ENCODE peak calls at places on chromosome 1, in nine cellular contexts. One of them, this sample, is unnamed.

GRCh38 chr1:246329900-246330299 is 177.2 kb downstream of the SMYD3 start:
- DNase-seq in astrocyte: no peak
- DNase-seq in frontal cortex: no peak
- DNase-seq in anterior cingulate cortex: no peak
- DNase-seq in HS-27A: no peak
- DNase-seq in pons: no peak
- DNase-seq in activated naive CD4-positive, alpha-beta T cell: no peak
- DNase-seq in stimulated activated CD8-positive, alpha-beta memory T cell treated with anti-CD3 and anti-CD28 coated beads, Interleukin-7, amount 100 ng/mL, for 48 hours: peak
- DNase-seq in NCI-H524: no peak
- DNase-seq in this sample: no peak

GRCh38 chr1:15033264-15033663 is 120.3 kb upstream of the TMEM51 start:
- DNase-seq in astrocyte: peak
- DNase-seq in frontal cortex: no peak
- DNase-seq in anterior cingulate cortex: no peak
- DNase-seq in HS-27A: no peak
- DNase-seq in pons: no peak
- DNase-seq in activated naive CD4-positive, alpha-beta T cell: no peak
- DNase-seq in stimulated activated CD8-positive, alpha-beta memory T cell treated with anti-CD3 and anti-CD28 coated beads, Interleukin-7, amount 100 ng/mL, for 48 hours: no peak
- DNase-seq in NCI-H524: no peak
- DNase-seq in this sample: peak

GRCh38 chr1:233625087-233625486 is 11.2 kb downstream of the KCNK1 start:
- DNase-seq in astrocyte: no peak
- DNase-seq in frontal cortex: no peak
- DNase-seq in anterior cingulate cortex: no peak
- DNase-seq in HS-27A: no peak
- DNase-seq in pons: no peak
- DNase-seq in activated naive CD4-positive, alpha-beta T cell: no peak
- DNase-seq in stimulated activated CD8-positive, alpha-beta memory T cell treated with anti-CD3 and anti-CD28 coated beads, Interleukin-7, amount 100 ng/mL, for 48 hours: no peak
- DNase-seq in NCI-H524: no peak
- DNase-seq in this sample: no peak

GRCh38 chr1:7265771-7266371 is 480.6 kb downstream of the CAMTA1 start:
- DNase-seq in astrocyte: peak
- DNase-seq in frontal cortex: no peak
- DNase-seq in anterior cingulate cortex: no peak
- DNase-seq in HS-27A: peak
- DNase-seq in pons: no peak
- DNase-seq in activated naive CD4-positive, alpha-beta T cell: no peak
- DNase-seq in stimulated activated CD8-positive, alpha-beta memory T cell treated with anti-CD3 and anti-CD28 coated beads, Interleukin-7, amount 100 ng/mL, for 48 hours: no peak
- DNase-seq in NCI-H524: no peak
- DNase-seq in this sample: peak

GRCh38 chr1:203615182-203615581 is 11.4 kb upstream of the ATP2B4 start:
- DNase-seq in astrocyte: no peak
- DNase-seq in frontal cortex: no peak
- DNase-seq in anterior cingulate cortex: no peak
- DNase-seq in HS-27A: no peak
- DNase-seq in pons: no peak
- DNase-seq in activated naive CD4-positive, alpha-beta T cell: no peak
- DNase-seq in stimulated activated CD8-positive, alpha-beta memory T cell treated with anti-CD3 and anti-CD28 coated beads, Interleukin-7, amount 100 ng/mL, for 48 hours: no peak
- DNase-seq in NCI-H524: no peak
- DNase-seq in this sample: no peak

GRCh38 chr1:10851024-10852013 is 54.9 kb upstream of the CASZ1 start:
- DNase-seq in astrocyte: no peak
- DNase-seq in frontal cortex: no peak
- DNase-seq in anterior cingulate cortex: no peak
- DNase-seq in HS-27A: no peak
- DNase-seq in pons: no peak
- DNase-seq in activated naive CD4-positive, alpha-beta T cell: no peak
- DNase-seq in stimulated activated CD8-positive, alpha-beta memory T cell treated with anti-CD3 and anti-CD28 coated beads, Interleukin-7, amount 100 ng/mL, for 48 hours: no peak
- DNase-seq in NCI-H524: no peak
- DNase-seq in this sample: no peak

GRCh38 chr1:195851804-195852203 is 756.4 kb downstream of the KCNT2 start:
- DNase-seq in astrocyte: no peak
- DNase-seq in frontal cortex: no peak
- DNase-seq in anterior cingulate cortex: no peak
- DNase-seq in HS-27A: peak
- DNase-seq in pons: no peak
- DNase-seq in activated naive CD4-positive, alpha-beta T cell: no peak
- DNase-seq in stimulated activated CD8-positive, alpha-beta memory T cell treated with anti-CD3 and anti-CD28 coated beads, Interleukin-7, amount 100 ng/mL, for 48 hours: no peak
- DNase-seq in NCI-H524: no peak
- DNase-seq in this sample: peak

GRCh38 chr1:201955750-201956143 is 444 bp downstream of the TIMM17A start:
- DNase-seq in astrocyte: peak
- DNase-seq in frontal cortex: no peak
- DNase-seq in anterior cingulate cortex: no peak
- DNase-seq in HS-27A: no peak
- DNase-seq in pons: no peak
- DNase-seq in activated naive CD4-positive, alpha-beta T cell: no peak
- DNase-seq in stimulated activated CD8-positive, alpha-beta memory T cell treated with anti-CD3 and anti-CD28 coated beads, Interleukin-7, amount 100 ng/mL, for 48 hours: no peak
- DNase-seq in NCI-H524: no peak
- DNase-seq in this sample: no peak

GRCh38 chr1:26477446-26478152 is 5.4 kb downstream of the HMGN2 start:
- DNase-seq in astrocyte: no peak
- DNase-seq in frontal cortex: no peak
- DNase-seq in anterior cingulate cortex: no peak
- DNase-seq in HS-27A: no peak
- DNase-seq in pons: no peak
- DNase-seq in activated naive CD4-positive, alpha-beta T cell: no peak
- DNase-seq in stimulated activated CD8-positive, alpha-beta memory T cell treated with anti-CD3 and anti-CD28 coated beads, Interleukin-7, amount 100 ng/mL, for 48 hours: no peak
- DNase-seq in NCI-H524: no peak
- DNase-seq in this sample: peak

GRCh38 chr1:156104065-156104810 is 10.3 kb upstream of the LMNA start:
- DNase-seq in astrocyte: peak
- DNase-seq in frontal cortex: peak
- DNase-seq in anterior cingulate cortex: peak
- DNase-seq in HS-27A: no peak
- DNase-seq in pons: no peak
- DNase-seq in activated naive CD4-positive, alpha-beta T cell: no peak
- DNase-seq in stimulated activated CD8-positive, alpha-beta memory T cell treated with anti-CD3 and anti-CD28 coated beads, Interleukin-7, amount 100 ng/mL, for 48 hours: no peak
- DNase-seq in NCI-H524: no peak
- DNase-seq in this sample: peak

GRCh38 chr1:221708987-221709386 is 32.9 kb downstream of the DUSP10 start:
- DNase-seq in astrocyte: peak
- DNase-seq in frontal cortex: peak
- DNase-seq in anterior cingulate cortex: peak
- DNase-seq in HS-27A: no peak
- DNase-seq in pons: peak
- DNase-seq in activated naive CD4-positive, alpha-beta T cell: no peak
- DNase-seq in stimulated activated CD8-positive, alpha-beta memory T cell treated with anti-CD3 and anti-CD28 coated beads, Interleukin-7, amount 100 ng/mL, for 48 hours: no peak
- DNase-seq in NCI-H524: no peak
- DNase-seq in this sample: peak

GRCh38 chr1:220734571-220735326 is 13.4 kb upstream of the MTARC2 start:
- DNase-seq in astrocyte: peak
- DNase-seq in frontal cortex: no peak
- DNase-seq in anterior cingulate cortex: no peak
- DNase-seq in HS-27A: peak
- DNase-seq in pons: no peak
- DNase-seq in activated naive CD4-positive, alpha-beta T cell: no peak
- DNase-seq in stimulated activated CD8-positive, alpha-beta memory T cell treated with anti-CD3 and anti-CD28 coated beads, Interleukin-7, amount 100 ng/mL, for 48 hours: no peak
- DNase-seq in NCI-H524: no peak
- DNase-seq in this sample: peak

GRCh38 chr1:58722967-58723366 is 23.1 kb upstream of the MYSM1 start:
- DNase-seq in astrocyte: no peak
- DNase-seq in frontal cortex: no peak
- DNase-seq in anterior cingulate cortex: no peak
- DNase-seq in HS-27A: no peak
- DNase-seq in pons: no peak
- DNase-seq in activated naive CD4-positive, alpha-beta T cell: no peak
- DNase-seq in stimulated activated CD8-positive, alpha-beta memory T cell treated with anti-CD3 and anti-CD28 coated beads, Interleukin-7, amount 100 ng/mL, for 48 hours: no peak
- DNase-seq in NCI-H524: no peak
- DNase-seq in this sample: no peak

GRCh38 chr1:112794654-112795239 is 79.6 kb upstream of the PPM1J start:
- DNase-seq in astrocyte: no peak
- DNase-seq in frontal cortex: no peak
- DNase-seq in anterior cingulate cortex: no peak
- DNase-seq in HS-27A: no peak
- DNase-seq in pons: no peak
- DNase-seq in activated naive CD4-positive, alpha-beta T cell: no peak
- DNase-seq in stimulated activated CD8-positive, alpha-beta memory T cell treated with anti-CD3 and anti-CD28 coated beads, Interleukin-7, amount 100 ng/mL, for 48 hours: no peak
- DNase-seq in NCI-H524: no peak
- DNase-seq in this sample: no peak

This sample was measured in bronchial epithelial cell.